ENCODE peak calls at places on chromosome 2, in five cellular contexts. One of them, this sample, is unnamed.

GRCh38 chr2:171703574-171704347 is 16.5 kb downstream of the DYNC1I2 start:
- DNase-seq in AG08396: peak
- DNase-seq in dorsolateral prefrontal cortex: no peak
- DNase-seq in DMS153: no peak
- DNase-seq in mucosa of gallbladder: no peak
- DNase-seq in this sample: no peak

GRCh38 chr2:142714600-142714999 is 162.9 kb upstream of the KYNU start:
- DNase-seq in AG08396: no peak
- DNase-seq in dorsolateral prefrontal cortex: no peak
- DNase-seq in DMS153: no peak
- DNase-seq in mucosa of gallbladder: no peak
- DNase-seq in this sample: no peak

GRCh38 chr2:195364015-195364965 is 292.7 kb upstream of the SLC39A10 start:
- DNase-seq in AG08396: peak
- DNase-seq in dorsolateral prefrontal cortex: no peak
- DNase-seq in DMS153: no peak
- DNase-seq in mucosa of gallbladder: no peak
- DNase-seq in this sample: no peak

GRCh38 chr2:66561645-66562336 is 126.9 kb downstream of the MEIS1 start:
- DNase-seq in AG08396: no peak
- DNase-seq in dorsolateral prefrontal cortex: no peak
- DNase-seq in DMS153: no peak
- DNase-seq in mucosa of gallbladder: no peak
- DNase-seq in this sample: no peak

GRCh38 chr2:143501245-143501644 is 372.0 kb downstream of the ARHGAP15 start:
- DNase-seq in AG08396: no peak
- DNase-seq in dorsolateral prefrontal cortex: no peak
- DNase-seq in DMS153: no peak
- DNase-seq in mucosa of gallbladder: no peak
- DNase-seq in this sample: no peak

GRCh38 chr2:65204461-65205230 is 23.0 kb upstream of the ACTR2 start:
- DNase-seq in AG08396: no peak
- DNase-seq in dorsolateral prefrontal cortex: no peak
- DNase-seq in DMS153: no peak
- DNase-seq in mucosa of gallbladder: no peak
- DNase-seq in this sample: no peak

GRCh38 chr2:128879161-128879560 is 560.5 kb upstream of the HS6ST1 start:
- DNase-seq in AG08396: no peak
- DNase-seq in dorsolateral prefrontal cortex: no peak
- DNase-seq in DMS153: no peak
- DNase-seq in mucosa of gallbladder: no peak
- DNase-seq in this sample: no peak

GRCh38 chr2:219962089-219962488 is 334.7 kb downstream of the SLC4A3 start:
- DNase-seq in AG08396: no peak
- DNase-seq in dorsolateral prefrontal cortex: no peak
- DNase-seq in DMS153: peak
- DNase-seq in mucosa of gallbladder: no peak
- DNase-seq in this sample: no peak

GRCh38 chr2:152406836-152407161 is 71.8 kb downstream of the FMNL2 start:
- DNase-seq in AG08396: no peak
- DNase-seq in dorsolateral prefrontal cortex: no peak
- DNase-seq in DMS153: no peak
- DNase-seq in mucosa of gallbladder: no peak
- DNase-seq in this sample: no peak

GRCh38 chr2:203988540-203989264 is 52.1 kb downstream of the ICOS start:
- DNase-seq in AG08396: no peak
- DNase-seq in dorsolateral prefrontal cortex: no peak
- DNase-seq in DMS153: no peak
- DNase-seq in mucosa of gallbladder: no peak
- DNase-seq in this sample: no peak

GRCh38 chr2:43542285-43542933 is 53.4 kb downstream of the THADA start:
- DNase-seq in AG08396: peak
- DNase-seq in dorsolateral prefrontal cortex: no peak
- DNase-seq in DMS153: no peak
- DNase-seq in mucosa of gallbladder: no peak
- DNase-seq in this sample: no peak

GRCh38 chr2:179886-180285 is 83.9 kb downstream of the SH3YL1 start:
- DNase-seq in AG08396: no peak
- DNase-seq in dorsolateral prefrontal cortex: no peak
- DNase-seq in DMS153: no peak
- DNase-seq in mucosa of gallbladder: no peak
- DNase-seq in this sample: no peak

GRCh38 chr2:196088209-196088608 is 19.6 kb upstream of the DNAH7 start:
- DNase-seq in AG08396: no peak
- DNase-seq in dorsolateral prefrontal cortex: no peak
- DNase-seq in DMS153: peak
- DNase-seq in mucosa of gallbladder: no peak
- DNase-seq in this sample: no peak

GRCh38 chr2:241111443-241111810 is 9.3 kb upstream of the MTERF4 start:
- DNase-seq in AG08396: no peak
- DNase-seq in dorsolateral prefrontal cortex: no peak
- DNase-seq in DMS153: no peak
- DNase-seq in mucosa of gallbladder: no peak
- DNase-seq in this sample: no peak

GRCh38 chr2:95071856-95072255 is 46.3 kb downstream of the MAL start:
- DNase-seq in AG08396: no peak
- DNase-seq in dorsolateral prefrontal cortex: no peak
- DNase-seq in DMS153: no peak
- DNase-seq in mucosa of gallbladder: no peak
- DNase-seq in this sample: no peak

GRCh38 chr2:86764661-86765307 is 25.9 kb downstream of the CD8A start:
- DNase-seq in AG08396: peak
- DNase-seq in dorsolateral prefrontal cortex: no peak
- DNase-seq in DMS153: peak
- DNase-seq in mucosa of gallbladder: no peak
- DNase-seq in this sample: no peak

GRCh38 chr2:137179542-137179941 is 414.2 kb downstream of the THSD7B start:
- DNase-seq in AG08396: no peak
- DNase-seq in dorsolateral prefrontal cortex: no peak
- DNase-seq in DMS153: no peak
- DNase-seq in mucosa of gallbladder: no peak
- DNase-seq in this sample: no peak

GRCh38 chr2:12076810-12077209 is 330.4 kb downstream of the LPIN1 start:
- DNase-seq in AG08396: no peak
- DNase-seq in dorsolateral prefrontal cortex: no peak
- DNase-seq in DMS153: peak
- DNase-seq in mucosa of gallbladder: no peak
- DNase-seq in this sample: no peak

This sample was measured in C1 segment of cervical spinal cord.